ENCODE peak calls at places on chromosomes 5 and 9, in ten cellular contexts. One of them, this sample, is unnamed. For H3K9me3 and H3K4me1, the result is how much of the 10 kb centered on the place peaks cover.

GRCh38 chr5:124289641-124290201 is 456.7 kb downstream of the ZNF608 start:
- DNase-seq in psoas muscle: no peak
- DNase-seq in uterus: peak
- DNase-seq in heart left ventricle: peak
- DNase-seq in ovary: no peak
- DNase-seq in neuronal stem cell: no peak
- DNase-seq in kidney: no peak
- DNase-seq in A549: no peak
- DNase-seq in right cardiac atrium: peak
- DNase-seq in sigmoid colon: no peak
- DNase-seq in this sample: no peak

GRCh38 chr5:173592050-173592669 is 24.3 kb downstream of the BOD1 start:
- DNase-seq in uterus: no peak
- DNase-seq in kidney: no peak
- DNase-seq in right cardiac atrium: no peak
- DNase-seq in neuronal stem cell: no peak
- DNase-seq in ovary: no peak
- DNase-seq in A549: peak
- DNase-seq in psoas muscle: no peak
- DNase-seq in sigmoid colon: no peak
- DNase-seq in heart left ventricle: no peak
- DNase-seq in this sample: no peak

GRCh38 chr5:135051399-135051798 is 17.4 kb upstream of the PITX1 start:
- DNase-seq in psoas muscle: peak
- DNase-seq in uterus: no peak
- DNase-seq in ovary: no peak
- DNase-seq in A549: no peak
- DNase-seq in kidney: no peak
- DNase-seq in heart left ventricle: no peak
- DNase-seq in sigmoid colon: no peak
- DNase-seq in neuronal stem cell: no peak
- DNase-seq in right cardiac atrium: no peak
- DNase-seq in this sample: no peak

GRCh38 chr9:109110326-109111014 is 9.3 kb downstream of the TMEM245 start:
- DNase-seq in ovary: no peak
- DNase-seq in heart left ventricle: no peak
- DNase-seq in A549: peak
- DNase-seq in psoas muscle: no peak
- DNase-seq in right cardiac atrium: no peak
- DNase-seq in uterus: no peak
- DNase-seq in neuronal stem cell: no peak
- DNase-seq in kidney: no peak
- DNase-seq in sigmoid colon: no peak
- DNase-seq in this sample: no peak

GRCh38 chr5:113017891-113018635 is 41.5 kb downstream of the DCP2 start:
- DNase-seq in ovary: no peak
- DNase-seq in uterus: no peak
- DNase-seq in right cardiac atrium: no peak
- DNase-seq in psoas muscle: no peak
- DNase-seq in kidney: no peak
- DNase-seq in A549: no peak
- DNase-seq in heart left ventricle: no peak
- DNase-seq in neuronal stem cell: no peak
- DNase-seq in sigmoid colon: no peak
- DNase-seq in this sample: no peak

GRCh38 chr5:149406203-149406978 is 27.3 kb upstream of the IL17B start:
- DNase-seq in heart left ventricle: peak
- DNase-seq in ovary: peak
- DNase-seq in A549: no peak
- DNase-seq in psoas muscle: peak
- DNase-seq in kidney: peak
- DNase-seq in uterus: peak
- DNase-seq in right cardiac atrium: peak
- DNase-seq in sigmoid colon: peak
- DNase-seq in neuronal stem cell: no peak
- DNase-seq in this sample: peak

GRCh38 chr5:1010181-1010510 is 1.5 kb downstream of the NKD2 start:
- DNase-seq in sigmoid colon: peak
- DNase-seq in A549: peak
- DNase-seq in heart left ventricle: peak
- DNase-seq in uterus: no peak
- DNase-seq in kidney: no peak
- DNase-seq in right cardiac atrium: no peak
- DNase-seq in ovary: peak
- DNase-seq in neuronal stem cell: no peak
- DNase-seq in psoas muscle: no peak
- DNase-seq in this sample: peak

GRCh38 chr5:163756170-163756569 is 250.8 kb downstream of the MAT2B start:
- DNase-seq in psoas muscle: no peak
- DNase-seq in kidney: no peak
- DNase-seq in right cardiac atrium: no peak
- DNase-seq in ovary: no peak
- DNase-seq in sigmoid colon: no peak
- DNase-seq in A549: no peak
- DNase-seq in uterus: no peak
- DNase-seq in neuronal stem cell: no peak
- DNase-seq in heart left ventricle: no peak
- DNase-seq in this sample: no peak

GRCh38 chr5:15452030-15452429 is 48.0 kb upstream of the FBXL7 start:
- DNase-seq in kidney: no peak
- DNase-seq in sigmoid colon: peak
- DNase-seq in ovary: no peak
- DNase-seq in heart left ventricle: peak
- DNase-seq in neuronal stem cell: no peak
- DNase-seq in right cardiac atrium: no peak
- DNase-seq in psoas muscle: no peak
- DNase-seq in uterus: peak
- DNase-seq in A549: no peak
- DNase-seq in this sample: no peak

GRCh38 chr5:60295423-60295822 is 401.9 kb upstream of the PDE4D start:
- DNase-seq in A549: peak
- DNase-seq in ovary: no peak
- DNase-seq in psoas muscle: no peak
- DNase-seq in neuronal stem cell: peak
- DNase-seq in sigmoid colon: no peak
- DNase-seq in kidney: no peak
- DNase-seq in heart left ventricle: no peak
- DNase-seq in right cardiac atrium: no peak
- DNase-seq in uterus: no peak
- DNase-seq in this sample: peak

GRCh38 chr5:42842860-42843641 is 31.4 kb upstream of the SELENOP start:
- DNase-seq in right cardiac atrium: peak
- DNase-seq in ovary: no peak
- DNase-seq in neuronal stem cell: no peak
- DNase-seq in heart left ventricle: no peak
- DNase-seq in psoas muscle: no peak
- DNase-seq in A549: no peak
- DNase-seq in sigmoid colon: no peak
- DNase-seq in kidney: no peak
- DNase-seq in uterus: peak
- DNase-seq in this sample: no peak

GRCh38 chr5:15621094-15621493 is 121.1 kb downstream of the FBXL7 start:
- DNase-seq in heart left ventricle: no peak
- DNase-seq in neuronal stem cell: no peak
- DNase-seq in ovary: no peak
- DNase-seq in kidney: no peak
- DNase-seq in A549: no peak
- DNase-seq in right cardiac atrium: no peak
- DNase-seq in sigmoid colon: no peak
- DNase-seq in psoas muscle: no peak
- DNase-seq in uterus: no peak
- DNase-seq in this sample: no peak

GRCh38 chr5:54357371-54358058 is 47.1 kb upstream of the ARL15 start:
- DNase-seq in neuronal stem cell: no peak
- DNase-seq in sigmoid colon: no peak
- DNase-seq in psoas muscle: no peak
- DNase-seq in A549: no peak
- DNase-seq in kidney: no peak
- DNase-seq in right cardiac atrium: no peak
- DNase-seq in heart left ventricle: no peak
- DNase-seq in ovary: no peak
- DNase-seq in uterus: no peak
- DNase-seq in this sample: no peak

GRCh38 chr9:90112791-90113190 is 508.0 kb downstream of the GADD45G start:
- DNase-seq in kidney: no peak
- DNase-seq in heart left ventricle: no peak
- DNase-seq in ovary: no peak
- DNase-seq in neuronal stem cell: no peak
- DNase-seq in sigmoid colon: no peak
- DNase-seq in right cardiac atrium: no peak
- DNase-seq in uterus: no peak
- DNase-seq in psoas muscle: no peak
- DNase-seq in A549: no peak
- DNase-seq in this sample: no peak

GRCh38 chr9:90105793-90106192 is 501.0 kb downstream of the GADD45G start:
- DNase-seq in kidney: no peak
- DNase-seq in ovary: no peak
- DNase-seq in uterus: no peak
- DNase-seq in neuronal stem cell: no peak
- DNase-seq in A549: no peak
- DNase-seq in psoas muscle: no peak
- DNase-seq in right cardiac atrium: no peak
- DNase-seq in heart left ventricle: no peak
- DNase-seq in sigmoid colon: no peak
- DNase-seq in this sample: no peak

GRCh38 chr9:90107021-90107771 is 502.4 kb downstream of the GADD45G start:
- DNase-seq in heart left ventricle: peak
- DNase-seq in uterus: peak
- DNase-seq in psoas muscle: peak
- DNase-seq in neuronal stem cell: no peak
- DNase-seq in sigmoid colon: peak
- DNase-seq in kidney: no peak
- DNase-seq in right cardiac atrium: no peak
- DNase-seq in ovary: peak
- DNase-seq in A549: peak
- DNase-seq in this sample: no peak

GRCh38 chr9:90103771-90104170 is 499.0 kb downstream of the GADD45G start:
- DNase-seq in right cardiac atrium: no peak
- DNase-seq in neuronal stem cell: no peak
- DNase-seq in ovary: no peak
- DNase-seq in uterus: no peak
- DNase-seq in A549: no peak
- DNase-seq in sigmoid colon: no peak
- DNase-seq in heart left ventricle: no peak
- DNase-seq in kidney: no peak
- DNase-seq in psoas muscle: no peak
- DNase-seq in this sample: no peak

GRCh38 chr9:90107864-90108263 is 503.1 kb downstream of the GADD45G start:
- DNase-seq in neuronal stem cell: no peak
- DNase-seq in heart left ventricle: no peak
- DNase-seq in psoas muscle: no peak
- DNase-seq in ovary: no peak
- DNase-seq in right cardiac atrium: no peak
- DNase-seq in uterus: no peak
- DNase-seq in kidney: no peak
- DNase-seq in sigmoid colon: no peak
- DNase-seq in A549: no peak
- DNase-seq in this sample: no peak
- H3K9me3 ChIP-seq in neuronal stem cell: under half
- H3K9me3 ChIP-seq in heart left ventricle: under half
- H3K9me3 ChIP-seq in psoas muscle: under half
- H3K9me3 ChIP-seq in ovary: under half
- H3K9me3 ChIP-seq in right cardiac atrium: under half
- H3K9me3 ChIP-seq in uterus: under half
- H3K9me3 ChIP-seq in kidney: under half
- H3K9me3 ChIP-seq in sigmoid colon: under half
- H3K9me3 ChIP-seq in A549: under half
- H3K9me3 ChIP-seq in this sample: under half

DNA sequence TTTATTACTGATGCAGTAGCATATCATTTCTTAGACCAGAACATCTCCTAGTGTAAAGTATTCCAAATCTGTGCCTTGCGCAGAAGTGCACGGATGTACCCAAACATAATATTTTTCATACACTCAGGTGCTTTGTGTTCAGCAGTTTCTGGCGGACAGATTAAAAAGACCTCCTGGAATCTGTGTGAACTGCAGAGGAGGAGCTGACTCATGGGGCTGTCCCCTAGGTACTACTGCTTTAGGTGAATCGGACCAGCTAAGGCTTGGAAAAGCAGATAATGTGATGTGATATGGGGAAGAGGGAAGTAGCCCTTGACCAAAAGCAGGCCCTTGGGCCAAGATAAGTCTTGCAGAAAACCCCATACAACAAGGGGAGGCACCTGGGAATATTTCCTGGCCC is 310.1 kb downstream of the PLK2 start:
- DNase-seq in neuronal stem cell: no peak
- DNase-seq in uterus: no peak
- DNase-seq in right cardiac atrium: no peak
- DNase-seq in sigmoid colon: no peak
- DNase-seq in heart left ventricle: no peak
- DNase-seq in A549: no peak
- DNase-seq in kidney: no peak
- DNase-seq in ovary: no peak
- DNase-seq in psoas muscle: no peak
- DNase-seq in this sample: no peak
- H3K4me1 ChIP-seq in neuronal stem cell: under half
- H3K4me1 ChIP-seq in uterus: under half
- H3K4me1 ChIP-seq in right cardiac atrium: under half
- H3K4me1 ChIP-seq in sigmoid colon: under half
- H3K4me1 ChIP-seq in heart left ventricle: under half
- H3K4me1 ChIP-seq in A549: under half
- H3K4me1 ChIP-seq in kidney: under half
- H3K4me1 ChIP-seq in ovary: under half
- H3K4me1 ChIP-seq in psoas muscle: under half
- H3K4me1 ChIP-seq in this sample: under half

GRCh38 chr5:18264126-18264882 is 630.0 kb downstream of the TAF11L14 start:
- DNase-seq in sigmoid colon: no peak
- DNase-seq in uterus: no peak
- DNase-seq in heart left ventricle: no peak
- DNase-seq in right cardiac atrium: no peak
- DNase-seq in A549: no peak
- DNase-seq in ovary: no peak
- DNase-seq in kidney: no peak
- DNase-seq in psoas muscle: no peak
- DNase-seq in neuronal stem cell: no peak
- DNase-seq in this sample: no peak
- H3K9me3 ChIP-seq in sigmoid colon: under half
- H3K9me3 ChIP-seq in uterus: under half
- H3K9me3 ChIP-seq in heart left ventricle: under half
- H3K9me3 ChIP-seq in right cardiac atrium: under half
- H3K9me3 ChIP-seq in A549: under half
- H3K9me3 ChIP-seq in ovary: under half
- H3K9me3 ChIP-seq in kidney: under half
- H3K9me3 ChIP-seq in psoas muscle: under half
- H3K9me3 ChIP-seq in neuronal stem cell: under half
- H3K9me3 ChIP-seq in this sample: under half

GRCh38 chr9:133146746-133147411 is 16.8 kb downstream of the GBGT1 start:
- DNase-seq in uterus: no peak
- DNase-seq in A549: no peak
- DNase-seq in right cardiac atrium: peak
- DNase-seq in neuronal stem cell: no peak
- DNase-seq in kidney: no peak
- DNase-seq in sigmoid colon: no peak
- DNase-seq in heart left ventricle: no peak
- DNase-seq in ovary: no peak
- DNase-seq in psoas muscle: no peak
- DNase-seq in this sample: no peak
- H3K4me1 ChIP-seq in uterus: under half
- H3K4me1 ChIP-seq in A549: under half
- H3K4me1 ChIP-seq in right cardiac atrium: under half
- H3K4me1 ChIP-seq in neuronal stem cell: under half
- H3K4me1 ChIP-seq in kidney: under half
- H3K4me1 ChIP-seq in sigmoid colon: half or more
- H3K4me1 ChIP-seq in heart left ventricle: under half
- H3K4me1 ChIP-seq in ovary: under half
- H3K4me1 ChIP-seq in psoas muscle: under half
- H3K4me1 ChIP-seq in this sample: under half

GRCh38 chr5:153555420-153556114 is 65.1 kb downstream of the GRIA1 start:
- DNase-seq in kidney: no peak
- DNase-seq in sigmoid colon: no peak
- DNase-seq in neuronal stem cell: no peak
- DNase-seq in right cardiac atrium: no peak
- DNase-seq in A549: no peak
- DNase-seq in psoas muscle: no peak
- DNase-seq in ovary: no peak
- DNase-seq in heart left ventricle: no peak
- DNase-seq in uterus: no peak
- DNase-seq in this sample: no peak
- H3K9me3 ChIP-seq in kidney: under half
- H3K9me3 ChIP-seq in sigmoid colon: under half
- H3K9me3 ChIP-seq in neuronal stem cell: under half
- H3K9me3 ChIP-seq in right cardiac atrium: under half
- H3K9me3 ChIP-seq in A549: under half
- H3K9me3 ChIP-seq in psoas muscle: under half
- H3K9me3 ChIP-seq in ovary: under half
- H3K9me3 ChIP-seq in heart left ventricle: under half
- H3K9me3 ChIP-seq in uterus: under half
- H3K9me3 ChIP-seq in this sample: under half

This sample was measured in aorta.